ENCODE peak calls at places on chromosomes 5 and 9, in six cellular contexts. M is NK-92 treated with Interleukin-12 subunit alpha and Interleukin-12 subunit beta, amount 100 ng/mL, for 24 hours; A is SW480; C is nucleus accumbens; Y is effector memory CD8-positive, alpha-beta T cell; B is germinal center. J is an unnamed sample.

GRCh38 chr5:33828611-33829286 is 63.0 kb downstream of the ADAMTS12 start:
- DNase-seq in M (no peak), A (no peak), C (no peak), Y (no peak), B (no peak), J (no peak)

GRCh38 chr5:139855451-139855850 is 59.8 kb downstream of the PSD2 start:
- DNase-seq in M (no peak), A (no peak), C (no peak), Y (no peak), B (no peak), J (no peak)

GRCh38 chr9:106869458-106869857 is 6.5 kb downstream of the ZNF462 start:
- DNase-seq in M (no peak), A (no peak), C (no peak), Y (no peak), B (no peak), J (no peak)

GRCh38 chr5:164336906-164337305 is 831.5 kb downstream of the MAT2B start:
- DNase-seq in M (no peak), A (no peak), C (no peak), Y (no peak), B (no peak), J (no peak)

GRCh38 chr9:98168952-98169488 is 23.4 kb downstream of the CORO2A start:
- DNase-seq in M (peak; percentile 66), A (peak; percentile 89), C (no peak), Y (peak; percentile 15), B (peak; percentile 74), J (no peak)

GRCh38 chr9:7613931-7614330 is 185.6 kb downstream of the DMAC1 start:
- DNase-seq in M (no peak), A (no peak), C (no peak), Y (no peak), B (no peak), J (no peak)

GRCh38 chr5:52017567-52017966 is 634.3 kb downstream of the ISL1 start:
- DNase-seq in M (no peak), A (no peak), C (no peak), Y (no peak), B (no peak), J (no peak)

GRCh38 chr5:120550358-120550757 is 86.3 kb downstream of the PRR16 start:
- DNase-seq in M (no peak), A (no peak), C (no peak), Y (no peak), B (no peak), J (no peak)

GRCh38 chr9:121362813-121363585 is 7.1 kb downstream of the STOM start:
- DNase-seq in M (no peak), A (no peak), C (no peak), Y (no peak), B (no peak), J (no peak)

GRCh38 chr5:15501057-15501791 is 1.2 kb downstream of the FBXL7 start:
- DNase-seq in M (no peak), A (no peak), C (no peak), Y (no peak), B (no peak), J (no peak)

GRCh38 chr5:107228237-107228636 is 442.5 kb downstream of the EFNA5 start:
- DNase-seq in M (no peak), A (no peak), C (no peak), Y (no peak), B (no peak), J (no peak)

GRCh38 chr5:143516249-143516648 is 112.8 kb upstream of the NR3C1 start:
- DNase-seq in M (no peak), A (no peak), C (no peak), Y (no peak), B (peak; percentile 11), J (no peak)

GRCh38 chr5:135269224-135269623 is 129.8 kb downstream of the MACROH2A1 start:
- DNase-seq in M (no peak), A (no peak), C (no peak), Y (no peak), B (no peak), J (no peak)

GRCh38 chr5:141883184-141883947 is 5.2 kb upstream of the PCDH1 start:
- DNase-seq in M (no peak), A (no peak), C (no peak), Y (peak; percentile 18), B (no peak), J (no peak)

GRCh38 chr5:137605377-137605776 is 106.3 kb upstream of the SPOCK1 start:
- DNase-seq in M (no peak), A (peak; percentile 30), C (no peak), Y (no peak), B (no peak), J (no peak)

GRCh38 chr5:176391479-176391878 is 2.9 kb downstream of the HIGD2A start:
- DNase-seq in M (no peak), A (no peak), C (no peak), Y (no peak), B (no peak), J (no peak)

GRCh38 chr9:104608336-104608735 is 2.9 kb upstream of the OR13C2 start:
- DNase-seq in M (no peak), A (peak; percentile 2), C (no peak), Y (no peak), B (no peak), J (no peak)

GRCh38 chr9:136626740-136627642 is 35.7 kb upstream of the EGFL7 start:
- DNase-seq in M (no peak), A (no peak), C (no peak), Y (no peak), B (no peak), J (no peak)

GRCh38 chr9:103649086-103649485 is 445.0 kb upstream of the SMC2 start:
- DNase-seq in M (no peak), A (no peak), C (no peak), Y (no peak), B (no peak), J (no peak)

GRCh38 chr5:8005416-8005815 is 136.5 kb downstream of the MTRR start:
- DNase-seq in M (no peak), A (no peak), C (no peak), Y (no peak), B (no peak), J (no peak)

GRCh38 chr5:144187699-144188294 is 17.1 kb downstream of the KCTD16 start:
- DNase-seq in M (peak; percentile 63), A (no peak), C (no peak), Y (peak; percentile 73), B (peak; percentile 37), J (peak; percentile 24)

GRCh38 chr5:172179032-172179989 is 8.7 kb downstream of the STK10 start:
- DNase-seq in M (no peak), A (no peak), C (no peak), Y (peak; percentile 60), B (peak; percentile 61), J (no peak)

GRCh38 chr9:8579661-8580060 is 780.1 kb upstream of the DMAC1 start:
- DNase-seq in M (no peak), A (no peak), C (no peak), Y (no peak), B (no peak), J (no peak)

GRCh38 chr9:88460583-88461332 is 72.5 kb downstream of the SPIN1 start:
- DNase-seq in M (no peak), A (peak; percentile 14), C (no peak), Y (no peak), B (no peak), J (no peak)

GRCh38 chr9:110081395-110081794 is 126.6 kb downstream of the C9orf152 start:
- DNase-seq in M (no peak), A (no peak), C (no peak), Y (no peak), B (no peak), J (no peak)

GRCh38 chr9:134913041-134913712 is 4.5 kb downstream of the FCN1 start:
- DNase-seq in M (no peak), A (no peak), C (no peak), Y (no peak), B (no peak), J (no peak)

GRCh38 chr9:38127271-38127839 is 58.3 kb upstream of the SHB start:
- DNase-seq in M (no peak), A (no peak), C (no peak), Y (no peak), B (no peak), J (no peak)

GRCh38 chr9:138118601-138119071 is 241.1 kb downstream of the CACNA1B start:
- DNase-seq in M (no peak), A (no peak), C (no peak), Y (no peak), B (no peak), J (no peak)

GRCh38 chr9:36748322-36748899 is 175.7 kb downstream of the MELK start:
- DNase-seq in M (no peak), A (no peak), C (no peak), Y (no peak), B (peak; percentile 54), J (no peak)

GRCh38 chr5:135019314-135019713 is 14.7 kb downstream of the PITX1 start:
- DNase-seq in M (no peak), A (no peak), C (no peak), Y (no peak), B (no peak), J (no peak)

J was measured in GOT3.